ENCODE peak calls at places on chromosome 3, in nine cellular contexts. X is A673; H is body of pancreas; D is SJCRH30; G is effector memory CD4-positive, alpha-beta T cell; Q is sigmoid colon; C is lower lobe of right lung; N is Caco-2; Y is pancreas. F is an unnamed sample.

GRCh38 chr3:41328916-41329315 is 129.6 kb downstream of the CTNNB1 start:
- DNase-seq in X (no peak), H (no peak), D (no peak), G (no peak), Q (no peak), C (no peak), N (no peak), Y (no peak), F (no peak)

GRCh38 chr3:129268396-129268795 is 10.3 kb upstream of the HMCES start:
- DNase-seq in X (no peak), H (no peak), D (no peak), G (no peak), Q (peak; percentile 20), C (no peak), N (no peak), Y (no peak), F (no peak)

GRCh38 chr3:30007668-30008067 is 598.7 kb upstream of the TGFBR2 start:
- DNase-seq in X (peak; percentile 69), H (no peak), D (no peak), G (no peak), Q (no peak), C (no peak), N (no peak), Y (no peak), F (no peak)

GRCh38 chr3:157606392-157607197 is 103.4 kb upstream of the VEPH1 start:
- DNase-seq in X (peak; percentile 78), H (peak; percentile 67), D (peak; percentile 63), G (peak; percentile 5), Q (peak; percentile 70), C (peak; percentile 56), N (peak; percentile 79), Y (no peak), F (peak; percentile 71)

GRCh38 chr3:66423791-66424190 is 77.0 kb downstream of the LRIG1 start:
- DNase-seq in X (no peak), H (no peak), D (no peak), G (no peak), Q (peak; percentile 88), C (no peak), N (no peak), Y (no peak), F (no peak)

GRCh38 chr3:153162513-153163348 is 705 bp downstream of the RAP2B start:
- DNase-seq in X (peak; percentile 65), H (peak; percentile 28), D (peak; percentile 64), G (peak; percentile 12), Q (peak; percentile 71), C (peak; percentile 69), N (peak; percentile 30), Y (peak; percentile 76), F (peak; percentile 70)

GRCh38 chr3:108588616-108589015 is 622 bp downstream of the CIP2A start:
- DNase-seq in X (no peak), H (no peak), D (no peak), G (no peak), Q (no peak), C (no peak), N (no peak), Y (no peak), F (no peak)

GRCh38 chr3:116145613-116146012 is 299.7 kb downstream of the LSAMP start:
- DNase-seq in X (no peak), H (no peak), D (no peak), G (no peak), Q (no peak), C (no peak), N (no peak), Y (no peak), F (no peak)

GRCh38 chr3:37024820-37025405 is 31.6 kb downstream of the MLH1 start:
- DNase-seq in X (no peak), H (peak; percentile 4), D (no peak), G (no peak), Q (no peak), C (no peak), N (no peak), Y (no peak), F (no peak)

GRCh38 chr3:101938262-101938847 is 89.0 kb downstream of the NFKBIZ start:
- DNase-seq in X (no peak), H (no peak), D (no peak), G (no peak), Q (no peak), C (no peak), N (no peak), Y (no peak), F (no peak)

GRCh38 chr3:105364113-105364512 is 2.6 kb upstream of the ALCAM start:
- DNase-seq in X (no peak), H (no peak), D (no peak), G (no peak), Q (no peak), C (no peak), N (no peak), Y (no peak), F (no peak)

GRCh38 chr3:105366302-105367062 is at the start of gene ALCAM:
- DNase-seq in X (peak; percentile 99), H (peak; percentile 97), D (peak; percentile 59), G (peak; percentile 77), Q (peak; percentile 95), C (peak; percentile 98), N (peak; percentile 83), Y (peak; percentile 97), F (peak; percentile 99)

GRCh38 chr3:105365536-105366301 is 990 bp upstream of the ALCAM start:
- DNase-seq in X (peak; percentile 62), H (peak; percentile 67), D (no peak), G (no peak), Q (peak; percentile 63), C (no peak), N (no peak), Y (no peak), F (peak; percentile 48)

GRCh38 chr3:105367063-105367405 is 325 bp downstream of the ALCAM start:
- DNase-seq in X (peak; percentile 29), H (peak; percentile 45), D (no peak), G (peak; percentile 34), Q (peak; percentile 64), C (peak; percentile 65), N (peak; percentile 4), Y (peak; percentile 82), F (peak; percentile 77)

GRCh38 chr3:105365171-105365535 is 1.6 kb upstream of the ALCAM start:
- DNase-seq in X (no peak), H (peak; percentile 85), D (no peak), G (no peak), Q (no peak), C (no peak), N (no peak), Y (no peak), F (no peak)
- H3K4me3 ChIP-seq in X (peak overlapping the region; percentile 76), H (peak overlapping the region; percentile 3), D (no peak overlapping the region), G (no peak overlapping the region), Q (no peak overlapping the region), C (peak overlapping the region; percentile 69), N (no peak overlapping the region), Y (peak overlapping the region; percentile 12), F (peak overlapping the region; percentile 59)

GRCh38 chr3:138646008-138646407 is 37.4 kb downstream of the FAIM start:
- DNase-seq in X (no peak), H (no peak), D (no peak), G (no peak), Q (no peak), C (no peak), N (no peak), Y (no peak), F (no peak)
- H3K9me3 ChIP-seq in X (peaks cover 34% of the 10 kb centered on the region), H (peaks cover 7% of the 10 kb centered on the region), D (peaks cover 7% of the 10 kb centered on the region), G (peaks cover 16% of the 10 kb centered on the region), Q (peaks cover 8% of the 10 kb centered on the region), C (peaks cover 51% of the 10 kb centered on the region), N (peaks cover 11% of the 10 kb centered on the region), Y (no peaks in the 10 kb centered on the region), F (peaks cover 41% of the 10 kb centered on the region)

DNA sequence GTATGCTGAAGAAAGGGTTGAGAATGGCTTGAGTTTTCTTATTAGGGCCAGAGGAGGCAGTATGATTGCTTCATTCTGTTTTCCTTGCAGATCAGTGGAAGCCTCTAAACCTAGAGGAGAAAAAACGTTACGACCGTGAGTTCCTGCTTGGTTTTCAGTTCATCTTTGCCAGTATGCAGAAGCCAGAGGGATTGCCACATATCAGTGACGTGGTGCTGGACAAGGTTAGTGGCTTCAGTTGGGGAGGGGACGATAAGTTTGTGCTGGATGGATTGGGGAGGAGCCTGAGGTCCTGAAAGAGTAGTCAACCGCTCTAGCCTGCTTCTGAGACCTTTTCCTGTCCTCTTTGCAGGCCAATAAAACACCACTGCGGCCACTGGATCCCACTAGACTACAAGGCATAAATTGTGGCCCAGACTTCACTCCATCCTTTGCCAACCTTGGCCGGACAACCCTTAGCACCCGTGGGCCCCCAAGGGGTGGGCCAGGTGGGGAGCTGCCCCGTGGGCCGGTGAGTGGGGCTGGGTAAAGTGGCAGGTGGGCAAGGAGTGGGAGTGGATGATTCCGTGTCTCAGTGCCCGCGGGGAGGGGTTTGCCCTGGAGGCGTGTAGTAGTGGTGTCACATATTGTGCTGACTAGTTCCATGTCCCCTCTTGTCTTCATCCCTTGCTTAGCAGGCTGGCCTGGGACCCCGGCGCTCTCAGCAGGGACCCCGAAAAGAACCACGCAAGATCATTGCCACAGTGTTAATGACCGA is 8.5 kb downstream of the EIF4G1 start:
- DNase-seq in X (no peak), H (peak; percentile 62), D (no peak), G (no peak), Q (no peak), C (no peak), N (no peak), Y (no peak), F (no peak)
- H3K36me3 ChIP-seq in X (peaks cover 83% of the 10 kb centered on the region), H (peaks cover 72% of the 10 kb centered on the region), D (peaks cover 98% of the 10 kb centered on the region), G (peaks cover 84% of the 10 kb centered on the region), Q (peaks cover 76% of the 10 kb centered on the region), C (peaks cover 84% of the 10 kb centered on the region), N (peaks cover 21% of the 10 kb centered on the region), Y (peaks cover 75% of the 10 kb centered on the region), F (peaks cover 90% of the 10 kb centered on the region)

DNA sequence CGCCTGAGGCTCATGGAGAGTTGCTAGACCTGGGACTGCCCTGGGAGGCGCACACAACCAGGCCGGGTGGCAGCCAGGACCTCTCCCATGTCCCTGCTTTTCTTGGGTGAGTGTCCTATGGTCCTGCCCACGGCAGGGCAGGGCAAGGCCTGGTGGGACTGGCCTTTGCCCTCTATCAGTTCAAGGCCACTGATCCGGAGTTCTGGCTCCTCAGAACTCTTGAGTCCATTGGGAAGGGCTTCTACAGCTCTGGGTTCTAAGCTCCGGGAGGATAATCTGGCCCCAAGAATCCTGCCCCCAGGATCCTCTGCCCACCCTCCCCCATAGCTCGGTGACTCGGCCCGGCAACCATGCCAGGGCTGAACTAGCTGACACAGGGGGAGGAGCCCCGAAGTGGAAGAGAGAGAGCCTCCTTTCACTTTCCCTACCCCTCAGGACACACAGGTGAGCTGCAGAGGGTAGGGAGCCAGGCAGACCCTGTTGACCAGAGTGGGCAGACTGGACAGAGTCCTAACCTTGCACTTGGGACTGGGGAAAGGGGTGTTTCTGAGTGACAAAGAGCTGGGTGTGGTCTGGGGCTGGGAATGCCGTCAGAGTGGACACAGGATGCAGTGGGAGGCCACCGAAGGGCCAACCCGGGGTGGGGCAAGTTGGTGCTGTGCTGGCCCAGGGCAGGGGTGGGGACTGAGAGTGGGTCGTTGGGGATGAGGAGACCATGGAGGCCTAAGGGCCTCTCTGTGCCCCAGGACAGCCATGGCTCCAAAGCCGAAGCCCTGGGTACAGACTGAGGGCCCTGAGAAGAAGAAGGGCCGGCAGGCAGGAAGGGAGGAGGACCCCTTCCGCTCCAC is 664 bp downstream of the PARP3 start:
- DNase-seq in X (no peak), H (peak; percentile 51), D (peak; percentile 60), G (peak; percentile 33), Q (peak; percentile 81), C (peak; percentile 73), N (peak; percentile 7), Y (peak; percentile 73), F (peak; percentile 84)
- H3K4me3 ChIP-seq in X (peak overlapping the region; percentile 70), H (no peak overlapping the region), D (peak overlapping the region; percentile 58), G (peak overlapping the region; percentile 56), Q (peak overlapping the region; percentile 56), C (peak overlapping the region; percentile 91), N (peak overlapping the region; percentile 26), Y (no peak overlapping the region), F (peak overlapping the region; percentile 67)

GRCh38 chr3:175980731-175981130 is 1121.6 kb downstream of the NAALADL2 start:
- DNase-seq in X (no peak), H (no peak), D (no peak), G (no peak), Q (no peak), C (no peak), N (no peak), Y (no peak), F (no peak)
- H3K9me3 ChIP-seq in X (no peaks in the 10 kb centered on the region), H (no peaks in the 10 kb centered on the region), D (no peaks in the 10 kb centered on the region), G (no peaks in the 10 kb centered on the region), Q (no peaks in the 10 kb centered on the region), C (peaks cover 9% of the 10 kb centered on the region), N (no peaks in the 10 kb centered on the region), Y (no peaks in the 10 kb centered on the region), F (no peaks in the 10 kb centered on the region)